ENCODE peak calls at places on chromosomes 16 and 17, in six cellular contexts. One of them, this sample, is unnamed.

GRCh38 chr16:57184890-57185445 is 871 bp downstream of the PSME3IP1 start:
- DNase-seq in GM23338: peak
- DNase-seq in SK-N-MC: no peak
- DNase-seq in prostate gland: no peak
- DNase-seq in transverse colon: no peak
- DNase-seq in SK-N-SH: peak
- DNase-seq in this sample: peak

GRCh38 chr17:45857977-45858708 is 13.5 kb downstream of the SPPL2C start:
- DNase-seq in GM23338: peak
- DNase-seq in SK-N-MC: no peak
- DNase-seq in prostate gland: no peak
- DNase-seq in transverse colon: no peak
- DNase-seq in SK-N-SH: no peak
- DNase-seq in this sample: peak

GRCh38 chr16:12515346-12515745 is 288.3 kb downstream of the CPPED1 start:
- DNase-seq in GM23338: no peak
- DNase-seq in SK-N-MC: no peak
- DNase-seq in prostate gland: no peak
- DNase-seq in transverse colon: no peak
- DNase-seq in SK-N-SH: no peak
- DNase-seq in this sample: no peak

GRCh38 chr16:78562156-78562555 is 462.7 kb downstream of the WWOX start:
- DNase-seq in GM23338: no peak
- DNase-seq in SK-N-MC: no peak
- DNase-seq in prostate gland: no peak
- DNase-seq in transverse colon: no peak
- DNase-seq in SK-N-SH: no peak
- DNase-seq in this sample: no peak

GRCh38 chr16:78189121-78189520 is 89.7 kb downstream of the WWOX start:
- DNase-seq in GM23338: no peak
- DNase-seq in SK-N-MC: no peak
- DNase-seq in prostate gland: no peak
- DNase-seq in transverse colon: no peak
- DNase-seq in SK-N-SH: no peak
- DNase-seq in this sample: no peak

GRCh38 chr17:73291260-73291801 is 20.5 kb downstream of the CDC42EP4 start:
- DNase-seq in GM23338: no peak
- DNase-seq in SK-N-MC: no peak
- DNase-seq in prostate gland: no peak
- DNase-seq in transverse colon: peak
- DNase-seq in SK-N-SH: no peak
- DNase-seq in this sample: peak

GRCh38 chr16:66750279-66751134 is 902 bp downstream of the DYNC1LI2 start:
- DNase-seq in GM23338: no peak
- DNase-seq in SK-N-MC: no peak
- DNase-seq in prostate gland: no peak
- DNase-seq in transverse colon: no peak
- DNase-seq in SK-N-SH: no peak
- DNase-seq in this sample: no peak

GRCh38 chr17:33927732-33928133 is 327.4 kb upstream of the CCL2 start:
- DNase-seq in GM23338: peak
- DNase-seq in SK-N-MC: no peak
- DNase-seq in prostate gland: no peak
- DNase-seq in transverse colon: no peak
- DNase-seq in SK-N-SH: peak
- DNase-seq in this sample: no peak

GRCh38 chr17:219696-220095 is 38.2 kb upstream of the DOC2B start:
- DNase-seq in GM23338: no peak
- DNase-seq in SK-N-MC: no peak
- DNase-seq in prostate gland: no peak
- DNase-seq in transverse colon: no peak
- DNase-seq in SK-N-SH: no peak
- DNase-seq in this sample: no peak

GRCh38 chr16:11129378-11129781 is 126.6 kb downstream of the SOCS1 start:
- DNase-seq in GM23338: no peak
- DNase-seq in SK-N-MC: peak
- DNase-seq in prostate gland: no peak
- DNase-seq in transverse colon: no peak
- DNase-seq in SK-N-SH: peak
- DNase-seq in this sample: no peak

GRCh38 chr17:78727057-78727456 is 55.0 kb downstream of the CYTH1 start:
- DNase-seq in GM23338: no peak
- DNase-seq in SK-N-MC: no peak
- DNase-seq in prostate gland: no peak
- DNase-seq in transverse colon: no peak
- DNase-seq in SK-N-SH: no peak
- DNase-seq in this sample: no peak

GRCh38 chr16:12406840-12407690 is 396.6 kb downstream of the CPPED1 start:
- DNase-seq in GM23338: no peak
- DNase-seq in SK-N-MC: no peak
- DNase-seq in prostate gland: no peak
- DNase-seq in transverse colon: no peak
- DNase-seq in SK-N-SH: no peak
- DNase-seq in this sample: peak

GRCh38 chr16:30747331-30747730 is 894 bp upstream of the PHKG2 start:
- DNase-seq in GM23338: no peak
- DNase-seq in SK-N-MC: no peak
- DNase-seq in prostate gland: no peak
- DNase-seq in transverse colon: no peak
- DNase-seq in SK-N-SH: no peak
- DNase-seq in this sample: no peak

GRCh38 chr16:84034516-84034915 is 8.1 kb downstream of the SLC38A8 start:
- DNase-seq in GM23338: no peak
- DNase-seq in SK-N-MC: no peak
- DNase-seq in prostate gland: no peak
- DNase-seq in transverse colon: no peak
- DNase-seq in SK-N-SH: no peak
- DNase-seq in this sample: no peak

GRCh38 chr16:85438981-85439639 is 174.0 kb upstream of the GSE1 start:
- DNase-seq in GM23338: no peak
- DNase-seq in SK-N-MC: no peak
- DNase-seq in prostate gland: no peak
- DNase-seq in transverse colon: no peak
- DNase-seq in SK-N-SH: no peak
- DNase-seq in this sample: no peak

GRCh38 chr17:63635313-63635712 is 13.1 kb downstream of the MAP3K3 start:
- DNase-seq in GM23338: no peak
- DNase-seq in SK-N-MC: no peak
- DNase-seq in prostate gland: no peak
- DNase-seq in transverse colon: no peak
- DNase-seq in SK-N-SH: no peak
- DNase-seq in this sample: no peak

GRCh38 chr17:63634816-63635215 is 12.6 kb downstream of the MAP3K3 start:
- DNase-seq in GM23338: no peak
- DNase-seq in SK-N-MC: no peak
- DNase-seq in prostate gland: no peak
- DNase-seq in transverse colon: no peak
- DNase-seq in SK-N-SH: no peak
- DNase-seq in this sample: no peak

GRCh38 chr17:63633742-63634141 is 11.5 kb downstream of the MAP3K3 start:
- DNase-seq in GM23338: peak
- DNase-seq in SK-N-MC: no peak
- DNase-seq in prostate gland: no peak
- DNase-seq in transverse colon: no peak
- DNase-seq in SK-N-SH: no peak
- DNase-seq in this sample: no peak

GRCh38 chr17:63635787-63636186 is 13.6 kb downstream of the MAP3K3 start:
- DNase-seq in GM23338: no peak
- DNase-seq in SK-N-MC: no peak
- DNase-seq in prostate gland: no peak
- DNase-seq in transverse colon: no peak
- DNase-seq in SK-N-SH: no peak
- DNase-seq in this sample: no peak

GRCh38 chr17:63634163-63634562 is 11.9 kb downstream of the MAP3K3 start:
- DNase-seq in GM23338: peak
- DNase-seq in SK-N-MC: no peak
- DNase-seq in prostate gland: no peak
- DNase-seq in transverse colon: no peak
- DNase-seq in SK-N-SH: no peak
- DNase-seq in this sample: peak
- TF ChIP-seq POLR2AphosphoS5 in GM23338: no peak
- TF ChIP-seq POLR2AphosphoS5 in SK-N-MC: no peak
- TF ChIP-seq POLR2AphosphoS5 in prostate gland: no peak
- TF ChIP-seq POLR2AphosphoS5 in transverse colon: no peak
- TF ChIP-seq POLR2AphosphoS5 in SK-N-SH: no peak
- TF ChIP-seq POLR2AphosphoS5 in this sample: no peak

GRCh38 chr17:47866941-47867340 is 16.0 kb upstream of the SP6 start:
- DNase-seq in GM23338: no peak
- DNase-seq in SK-N-MC: no peak
- DNase-seq in prostate gland: no peak
- DNase-seq in transverse colon: no peak
- DNase-seq in SK-N-SH: no peak
- DNase-seq in this sample: no peak

GRCh38 chr17:47862621-47863440 is 11.9 kb upstream of the SP6 start:
- DNase-seq in GM23338: no peak
- DNase-seq in SK-N-MC: no peak
- DNase-seq in prostate gland: no peak
- DNase-seq in transverse colon: no peak
- DNase-seq in SK-N-SH: no peak
- DNase-seq in this sample: no peak

GRCh38 chr17:47868134-47868533 is 17.2 kb upstream of the SP6 start:
- DNase-seq in GM23338: no peak
- DNase-seq in SK-N-MC: no peak
- DNase-seq in prostate gland: no peak
- DNase-seq in transverse colon: no peak
- DNase-seq in SK-N-SH: no peak
- DNase-seq in this sample: no peak

GRCh38 chr17:47869114-47869513 is 18.2 kb upstream of the SP6 start:
- DNase-seq in GM23338: peak
- DNase-seq in SK-N-MC: no peak
- DNase-seq in prostate gland: no peak
- DNase-seq in transverse colon: no peak
- DNase-seq in SK-N-SH: no peak
- DNase-seq in this sample: no peak

GRCh38 chr17:47864791-47865216 is 13.8 kb upstream of the SP6 start:
- DNase-seq in GM23338: no peak
- DNase-seq in SK-N-MC: peak
- DNase-seq in prostate gland: no peak
- DNase-seq in transverse colon: no peak
- DNase-seq in SK-N-SH: no peak
- DNase-seq in this sample: no peak
- TF ChIP-seq POLR2AphosphoS5 in GM23338: no peak
- TF ChIP-seq POLR2AphosphoS5 in SK-N-MC: peak
- TF ChIP-seq POLR2AphosphoS5 in prostate gland: no peak
- TF ChIP-seq POLR2AphosphoS5 in transverse colon: no peak
- TF ChIP-seq POLR2AphosphoS5 in SK-N-SH: no peak
- TF ChIP-seq POLR2AphosphoS5 in this sample: no peak

DNA sequence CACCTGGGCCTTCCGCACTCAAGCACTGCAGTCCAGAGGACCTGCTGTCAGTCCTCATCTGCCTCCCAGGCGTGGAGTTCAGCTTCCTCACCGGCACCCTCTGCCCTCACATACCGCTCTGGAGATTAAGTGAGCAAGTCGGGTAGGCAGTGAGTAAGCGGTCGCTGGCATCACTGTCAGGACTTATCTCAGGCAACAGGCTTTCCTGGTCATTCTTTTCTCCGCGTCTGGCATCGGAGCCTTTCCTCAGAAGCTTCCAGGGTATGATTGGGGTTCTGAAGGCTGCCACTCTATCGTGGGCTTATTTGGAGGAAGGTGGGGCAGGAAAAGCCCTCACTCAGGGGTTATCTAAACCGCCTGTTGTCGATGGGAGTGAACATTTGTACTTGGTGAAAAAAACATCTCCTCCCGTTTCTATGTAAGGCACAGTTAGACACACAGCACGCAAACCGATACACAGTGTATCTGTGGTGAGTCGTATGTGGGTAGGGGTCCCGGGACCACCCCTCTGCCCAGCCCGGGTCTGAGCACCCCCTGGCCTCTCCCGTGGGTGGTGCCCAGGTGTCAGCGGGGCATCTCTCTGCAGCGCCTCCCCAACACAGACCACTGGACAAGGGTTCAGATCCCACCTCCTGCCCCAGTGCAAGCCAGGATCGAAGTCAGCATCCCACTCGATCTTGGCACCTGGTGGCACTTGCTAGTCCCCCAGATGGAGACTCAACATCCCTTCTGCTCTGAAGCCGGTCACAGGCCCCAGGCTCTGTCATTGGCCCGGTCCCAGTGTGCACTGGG is 92.5 kb upstream of the PLCG2 start:
- DNase-seq in GM23338: no peak
- DNase-seq in SK-N-MC: no peak
- DNase-seq in prostate gland: no peak
- DNase-seq in transverse colon: no peak
- DNase-seq in SK-N-SH: no peak
- DNase-seq in this sample: peak
- TF ChIP-seq POLR2AphosphoS5 in GM23338: no peak
- TF ChIP-seq POLR2AphosphoS5 in SK-N-MC: no peak
- TF ChIP-seq POLR2AphosphoS5 in prostate gland: no peak
- TF ChIP-seq POLR2AphosphoS5 in transverse colon: no peak
- TF ChIP-seq POLR2AphosphoS5 in SK-N-SH: no peak
- TF ChIP-seq POLR2AphosphoS5 in this sample: peak

GRCh38 chr16:46973457-46974324 is at the start of gene DNAJA2:
- DNase-seq in GM23338: peak
- DNase-seq in SK-N-MC: no peak
- DNase-seq in prostate gland: peak
- DNase-seq in transverse colon: peak
- DNase-seq in SK-N-SH: peak
- DNase-seq in this sample: peak

GRCh38 chr16:46974352-46974751 is 878 bp upstream of the DNAJA2 start:
- DNase-seq in GM23338: peak
- DNase-seq in SK-N-MC: no peak
- DNase-seq in prostate gland: no peak
- DNase-seq in transverse colon: no peak
- DNase-seq in SK-N-SH: peak
- DNase-seq in this sample: no peak

GRCh38 chr16:46971271-46971670 is 2.2 kb downstream of the DNAJA2 start:
- DNase-seq in GM23338: no peak
- DNase-seq in SK-N-MC: no peak
- DNase-seq in prostate gland: no peak
- DNase-seq in transverse colon: no peak
- DNase-seq in SK-N-SH: no peak
- DNase-seq in this sample: no peak

GRCh38 chr16:46972429-46972970 is 974 bp downstream of the DNAJA2 start:
- DNase-seq in GM23338: peak
- DNase-seq in SK-N-MC: no peak
- DNase-seq in prostate gland: no peak
- DNase-seq in transverse colon: no peak
- DNase-seq in SK-N-SH: peak
- DNase-seq in this sample: peak

GRCh38 chr16:46972971-46973456 is 460 bp downstream of the DNAJA2 start:
- DNase-seq in GM23338: peak
- DNase-seq in SK-N-MC: no peak
- DNase-seq in prostate gland: peak
- DNase-seq in transverse colon: peak
- DNase-seq in SK-N-SH: peak
- DNase-seq in this sample: no peak
- TF ChIP-seq POLR2AphosphoS5 in GM23338: no peak
- TF ChIP-seq POLR2AphosphoS5 in SK-N-MC: no peak
- TF ChIP-seq POLR2AphosphoS5 in prostate gland: no peak
- TF ChIP-seq POLR2AphosphoS5 in transverse colon: no peak
- TF ChIP-seq POLR2AphosphoS5 in SK-N-SH: no peak
- TF ChIP-seq POLR2AphosphoS5 in this sample: no peak